ENCODE peak calls at places on chromosome 7, in four cellular contexts. One of them, this sample, is unnamed.

GRCh38 chr7:134645478-134645877 is 1.2 kb upstream of the BPGM start:
- DNase-seq in C1 segment of cervical spinal cord: no peak
- DNase-seq in CD8-positive, alpha-beta memory T cell: no peak
- DNase-seq in germinal center: no peak
- DNase-seq in this sample: no peak

GRCh38 chr7:105036217-105037168 is 22.5 kb downstream of the KMT2E start:
- DNase-seq in germinal center: no peak
- DNase-seq in CD8-positive, alpha-beta memory T cell: no peak
- DNase-seq in C1 segment of cervical spinal cord: no peak
- DNase-seq in this sample: no peak

GRCh38 chr7:44131173-44132009 is 8.0 kb upstream of the POLD2 start:
- DNase-seq in germinal center: no peak
- DNase-seq in CD8-positive, alpha-beta memory T cell: no peak
- DNase-seq in C1 segment of cervical spinal cord: no peak
- DNase-seq in this sample: no peak

GRCh38 chr7:131122394-131122793 is 205.3 kb upstream of the MKLN1 start:
- DNase-seq in CD8-positive, alpha-beta memory T cell: peak
- DNase-seq in germinal center: no peak
- DNase-seq in C1 segment of cervical spinal cord: no peak
- DNase-seq in this sample: no peak

GRCh38 chr7:47382200-47382599 is 199.7 kb downstream of the TNS3 start:
- DNase-seq in C1 segment of cervical spinal cord: no peak
- DNase-seq in germinal center: no peak
- DNase-seq in CD8-positive, alpha-beta memory T cell: no peak
- DNase-seq in this sample: no peak

GRCh38 chr7:90412458-90413184 is 9.4 kb downstream of the CLDN12 start:
- DNase-seq in CD8-positive, alpha-beta memory T cell: peak
- DNase-seq in germinal center: no peak
- DNase-seq in C1 segment of cervical spinal cord: no peak
- DNase-seq in this sample: no peak

GRCh38 chr7:74579800-74580685 is 77.5 kb upstream of the GTF2I start:
- DNase-seq in germinal center: no peak
- DNase-seq in C1 segment of cervical spinal cord: no peak
- DNase-seq in CD8-positive, alpha-beta memory T cell: no peak
- DNase-seq in this sample: no peak

GRCh38 chr7:7099584-7100014 is 82.7 kb upstream of the C1GALT1 start:
- DNase-seq in germinal center: no peak
- DNase-seq in CD8-positive, alpha-beta memory T cell: no peak
- DNase-seq in C1 segment of cervical spinal cord: peak
- DNase-seq in this sample: no peak

GRCh38 chr7:73954861-73955260 is 73.1 kb upstream of the ELN start:
- DNase-seq in germinal center: no peak
- DNase-seq in CD8-positive, alpha-beta memory T cell: no peak
- DNase-seq in C1 segment of cervical spinal cord: no peak
- DNase-seq in this sample: no peak

GRCh38 chr7:107980671-107981190 is 22.2 kb downstream of the LAMB1 start:
- DNase-seq in CD8-positive, alpha-beta memory T cell: no peak
- DNase-seq in germinal center: no peak
- DNase-seq in C1 segment of cervical spinal cord: no peak
- DNase-seq in this sample: no peak

GRCh38 chr7:24914465-24914859 is 65.5 kb downstream of the OSBPL3 start:
- DNase-seq in CD8-positive, alpha-beta memory T cell: no peak
- DNase-seq in C1 segment of cervical spinal cord: no peak
- DNase-seq in germinal center: no peak
- DNase-seq in this sample: no peak

GRCh38 chr7:37033141-37033540 is 308.8 kb upstream of the AOAH start:
- DNase-seq in CD8-positive, alpha-beta memory T cell: no peak
- DNase-seq in C1 segment of cervical spinal cord: no peak
- DNase-seq in germinal center: no peak
- DNase-seq in this sample: no peak

GRCh38 chr7:28937593-28937992 is 20.5 kb downstream of the TRIL start:
- DNase-seq in CD8-positive, alpha-beta memory T cell: no peak
- DNase-seq in C1 segment of cervical spinal cord: no peak
- DNase-seq in germinal center: no peak
- DNase-seq in this sample: no peak

GRCh38 chr7:80183900-80184685 is 49.5 kb downstream of the GNAI1 start:
- DNase-seq in CD8-positive, alpha-beta memory T cell: no peak
- DNase-seq in germinal center: no peak
- DNase-seq in C1 segment of cervical spinal cord: no peak
- DNase-seq in this sample: no peak

GRCh38 chr7:106604303-106604918 is 56.5 kb downstream of the CCDC71L start:
- DNase-seq in germinal center: no peak
- DNase-seq in CD8-positive, alpha-beta memory T cell: peak
- DNase-seq in C1 segment of cervical spinal cord: no peak
- DNase-seq in this sample: no peak

GRCh38 chr7:30029696-30030095 is 1.5 kb downstream of the PLEKHA8 start:
- DNase-seq in germinal center: peak
- DNase-seq in CD8-positive, alpha-beta memory T cell: no peak
- DNase-seq in C1 segment of cervical spinal cord: no peak
- DNase-seq in this sample: no peak

GRCh38 chr7:128404826-128405344 is 4.9 kb downstream of the IMPDH1 start:
- DNase-seq in C1 segment of cervical spinal cord: no peak
- DNase-seq in CD8-positive, alpha-beta memory T cell: no peak
- DNase-seq in germinal center: no peak
- DNase-seq in this sample: no peak

GRCh38 chr7:131692131-131692960 is 135.9 kb upstream of the PODXL start:
- DNase-seq in germinal center: peak
- DNase-seq in CD8-positive, alpha-beta memory T cell: no peak
- DNase-seq in C1 segment of cervical spinal cord: peak
- DNase-seq in this sample: no peak

GRCh38 chr7:123787227-123788007 is 38.6 kb upstream of the WASL start:
- DNase-seq in CD8-positive, alpha-beta memory T cell: no peak
- DNase-seq in germinal center: no peak
- DNase-seq in C1 segment of cervical spinal cord: no peak
- DNase-seq in this sample: no peak

GRCh38 chr7:147432068-147432467 is 1158.5 kb upstream of the C7orf33 start:
- DNase-seq in C1 segment of cervical spinal cord: no peak
- DNase-seq in germinal center: no peak
- DNase-seq in CD8-positive, alpha-beta memory T cell: no peak
- DNase-seq in this sample: no peak

GRCh38 chr7:20217193-20217948 is at the start of gene MACC1:
- DNase-seq in germinal center: peak
- DNase-seq in CD8-positive, alpha-beta memory T cell: peak
- DNase-seq in C1 segment of cervical spinal cord: no peak
- DNase-seq in this sample: no peak

GRCh38 chr7:111282626-111283025 is 191.7 kb downstream of the LRRN3 start:
- DNase-seq in C1 segment of cervical spinal cord: no peak
- DNase-seq in germinal center: no peak
- DNase-seq in CD8-positive, alpha-beta memory T cell: no peak
- DNase-seq in this sample: no peak

GRCh38 chr7:157579425-157579824 is 242.6 kb downstream of the DNAJB6 start:
- DNase-seq in germinal center: no peak
- DNase-seq in CD8-positive, alpha-beta memory T cell: no peak
- DNase-seq in C1 segment of cervical spinal cord: no peak
- DNase-seq in this sample: no peak

GRCh38 chr7:66779669-66780408 is 39.3 kb downstream of the RABGEF1 start:
- DNase-seq in C1 segment of cervical spinal cord: no peak
- DNase-seq in CD8-positive, alpha-beta memory T cell: no peak
- DNase-seq in germinal center: no peak
- DNase-seq in this sample: no peak

GRCh38 chr7:1468899-1469298 is 9.6 kb upstream of the MICALL2 start:
- DNase-seq in CD8-positive, alpha-beta memory T cell: no peak
- DNase-seq in C1 segment of cervical spinal cord: no peak
- DNase-seq in germinal center: no peak
- DNase-seq in this sample: no peak

GRCh38 chr7:39749177-39749576 is 125.8 kb downstream of the RALA start:
- DNase-seq in C1 segment of cervical spinal cord: no peak
- DNase-seq in germinal center: no peak
- DNase-seq in CD8-positive, alpha-beta memory T cell: no peak
- DNase-seq in this sample: no peak

GRCh38 chr7:107758667-107759066 is 14.7 kb downstream of the CBLL1 start:
- DNase-seq in C1 segment of cervical spinal cord: no peak
- DNase-seq in CD8-positive, alpha-beta memory T cell: no peak
- DNase-seq in germinal center: no peak
- DNase-seq in this sample: no peak

GRCh38 chr7:30974605-30975256 is 11.0 kb downstream of the GHRHR start:
- DNase-seq in C1 segment of cervical spinal cord: no peak
- DNase-seq in CD8-positive, alpha-beta memory T cell: no peak
- DNase-seq in germinal center: peak
- DNase-seq in this sample: no peak

GRCh38 chr7:82410461-82410860 is 33.1 kb downstream of the CACNA2D1 start:
- DNase-seq in germinal center: no peak
- DNase-seq in CD8-positive, alpha-beta memory T cell: no peak
- DNase-seq in C1 segment of cervical spinal cord: no peak
- DNase-seq in this sample: no peak

GRCh38 chr7:786472-787255 is 45.6 kb upstream of the SUN1 start:
- DNase-seq in germinal center: peak
- DNase-seq in C1 segment of cervical spinal cord: no peak
- DNase-seq in CD8-positive, alpha-beta memory T cell: peak
- DNase-seq in this sample: no peak

GRCh38 chr7:157111311-157111710 is 27.4 kb upstream of the UBE3C start:
- DNase-seq in C1 segment of cervical spinal cord: no peak
- DNase-seq in CD8-positive, alpha-beta memory T cell: no peak
- DNase-seq in germinal center: no peak
- DNase-seq in this sample: no peak

GRCh38 chr7:20650782-20651181 is 35.3 kb downstream of the ABCB5 start:
- DNase-seq in CD8-positive, alpha-beta memory T cell: no peak
- DNase-seq in germinal center: no peak
- DNase-seq in C1 segment of cervical spinal cord: no peak
- DNase-seq in this sample: no peak

This sample was measured in CD14-positive monocyte.